ENCODE peak calls at places on chromosomes 5 and 9, in ten cellular contexts. One of them, this sample, is unnamed.

GRCh38 chr5:125276121-125276520 is 529.7 kb upstream of the ZNF608 start:
- DNase-seq in cardiac muscle cell: no peak
- DNase-seq in GM12865: no peak
- DNase-seq in epithelial cell of proximal tubule: no peak
- DNase-seq in dorsolateral prefrontal cortex: no peak
- DNase-seq in IMR-90: no peak
- DNase-seq in AG10803: no peak
- DNase-seq in right lobe of liver: no peak
- DNase-seq in ovary: no peak
- DNase-seq in transverse colon: no peak
- DNase-seq in this sample: no peak

GRCh38 chr9:116547729-116548426 is 139.2 kb upstream of the TRIM32 start:
- DNase-seq in cardiac muscle cell: no peak
- DNase-seq in GM12865: no peak
- DNase-seq in epithelial cell of proximal tubule: no peak
- DNase-seq in dorsolateral prefrontal cortex: no peak
- DNase-seq in IMR-90: no peak
- DNase-seq in AG10803: no peak
- DNase-seq in right lobe of liver: peak; percentile 78
- DNase-seq in ovary: no peak
- DNase-seq in transverse colon: no peak
- DNase-seq in this sample: no peak

GRCh38 chr5:107542428-107542827 is 128.3 kb downstream of the EFNA5 start:
- DNase-seq in cardiac muscle cell: peak; percentile 95
- DNase-seq in GM12865: peak; percentile 81
- DNase-seq in epithelial cell of proximal tubule: peak; percentile 86
- DNase-seq in dorsolateral prefrontal cortex: no peak
- DNase-seq in IMR-90: peak; percentile 64
- DNase-seq in AG10803: peak; percentile 67
- DNase-seq in right lobe of liver: peak; percentile 59
- DNase-seq in ovary: peak; percentile 81
- DNase-seq in transverse colon: peak; percentile 44
- DNase-seq in this sample: peak; percentile 65

GRCh38 chr9:8660383-8660782 is 860.8 kb upstream of the DMAC1 start:
- DNase-seq in cardiac muscle cell: peak; percentile 57
- DNase-seq in GM12865: no peak
- DNase-seq in epithelial cell of proximal tubule: peak; percentile 70
- DNase-seq in dorsolateral prefrontal cortex: no peak
- DNase-seq in IMR-90: no peak
- DNase-seq in AG10803: no peak
- DNase-seq in right lobe of liver: peak; percentile 94
- DNase-seq in ovary: peak; percentile 62
- DNase-seq in transverse colon: peak; percentile 45
- DNase-seq in this sample: peak; percentile 89

GRCh38 chr9:110047232-110047954 is 160.6 kb downstream of the C9orf152 start:
- DNase-seq in cardiac muscle cell: no peak
- DNase-seq in GM12865: peak; percentile 55
- DNase-seq in epithelial cell of proximal tubule: no peak
- DNase-seq in dorsolateral prefrontal cortex: no peak
- DNase-seq in IMR-90: no peak
- DNase-seq in AG10803: no peak
- DNase-seq in right lobe of liver: no peak
- DNase-seq in ovary: no peak
- DNase-seq in transverse colon: no peak
- DNase-seq in this sample: no peak

GRCh38 chr9:84404095-84404686 is 63.6 kb upstream of the SLC28A3 start:
- DNase-seq in cardiac muscle cell: peak; percentile 30
- DNase-seq in GM12865: peak; percentile 27
- DNase-seq in epithelial cell of proximal tubule: no peak
- DNase-seq in dorsolateral prefrontal cortex: no peak
- DNase-seq in IMR-90: no peak
- DNase-seq in AG10803: no peak
- DNase-seq in right lobe of liver: no peak
- DNase-seq in ovary: no peak
- DNase-seq in transverse colon: no peak
- DNase-seq in this sample: no peak

GRCh38 chr9:73006986-73007385 is 54.1 kb upstream of the ALDH1A1 start:
- DNase-seq in cardiac muscle cell: no peak
- DNase-seq in GM12865: no peak
- DNase-seq in epithelial cell of proximal tubule: no peak
- DNase-seq in dorsolateral prefrontal cortex: no peak
- DNase-seq in IMR-90: no peak
- DNase-seq in AG10803: no peak
- DNase-seq in right lobe of liver: no peak
- DNase-seq in ovary: no peak
- DNase-seq in transverse colon: no peak
- DNase-seq in this sample: no peak

GRCh38 chr5:44332360-44332971 is 56.8 kb downstream of the FGF10 start:
- DNase-seq in cardiac muscle cell: peak; percentile 67
- DNase-seq in GM12865: peak; percentile 36
- DNase-seq in epithelial cell of proximal tubule: peak; percentile 6
- DNase-seq in dorsolateral prefrontal cortex: no peak
- DNase-seq in IMR-90: peak; percentile 52
- DNase-seq in AG10803: peak; percentile 56
- DNase-seq in right lobe of liver: no peak
- DNase-seq in ovary: no peak
- DNase-seq in transverse colon: no peak
- DNase-seq in this sample: peak; percentile 23

GRCh38 chr9:7844283-7844682 is 44.7 kb upstream of the DMAC1 start:
- DNase-seq in cardiac muscle cell: peak; percentile 15
- DNase-seq in GM12865: peak; percentile 23
- DNase-seq in epithelial cell of proximal tubule: peak; percentile 19
- DNase-seq in dorsolateral prefrontal cortex: no peak
- DNase-seq in IMR-90: peak; percentile 7
- DNase-seq in AG10803: no peak
- DNase-seq in right lobe of liver: no peak
- DNase-seq in ovary: no peak
- DNase-seq in transverse colon: no peak
- DNase-seq in this sample: peak; percentile 19

GRCh38 chr5:31213676-31214638 is 20.5 kb downstream of the CDH6 start:
- DNase-seq in cardiac muscle cell: no peak
- DNase-seq in GM12865: no peak
- DNase-seq in epithelial cell of proximal tubule: no peak
- DNase-seq in dorsolateral prefrontal cortex: no peak
- DNase-seq in IMR-90: no peak
- DNase-seq in AG10803: no peak
- DNase-seq in right lobe of liver: no peak
- DNase-seq in ovary: no peak
- DNase-seq in transverse colon: no peak
- DNase-seq in this sample: no peak

GRCh38 chr5:159359408-159359807 is 29.1 kb upstream of the IL12B start:
- DNase-seq in cardiac muscle cell: no peak
- DNase-seq in GM12865: no peak
- DNase-seq in epithelial cell of proximal tubule: no peak
- DNase-seq in dorsolateral prefrontal cortex: no peak
- DNase-seq in IMR-90: no peak
- DNase-seq in AG10803: no peak
- DNase-seq in right lobe of liver: no peak
- DNase-seq in ovary: no peak
- DNase-seq in transverse colon: no peak
- DNase-seq in this sample: no peak

GRCh38 chr5:127406326-127407121 is 110.9 kb upstream of the PRRC1 start:
- DNase-seq in cardiac muscle cell: no peak
- DNase-seq in GM12865: no peak
- DNase-seq in epithelial cell of proximal tubule: no peak
- DNase-seq in dorsolateral prefrontal cortex: no peak
- DNase-seq in IMR-90: no peak
- DNase-seq in AG10803: no peak
- DNase-seq in right lobe of liver: no peak
- DNase-seq in ovary: no peak
- DNase-seq in transverse colon: no peak
- DNase-seq in this sample: no peak

GRCh38 chr9:129284607-129285291 is 106.7 kb upstream of the IER5L start:
- DNase-seq in cardiac muscle cell: no peak
- DNase-seq in GM12865: no peak
- DNase-seq in epithelial cell of proximal tubule: no peak
- DNase-seq in dorsolateral prefrontal cortex: no peak
- DNase-seq in IMR-90: no peak
- DNase-seq in AG10803: no peak
- DNase-seq in right lobe of liver: peak; percentile 37
- DNase-seq in ovary: peak; percentile 14
- DNase-seq in transverse colon: no peak
- DNase-seq in this sample: no peak

GRCh38 chr9:90300901-90301688 is 341.5 kb downstream of the DIRAS2 start:
- DNase-seq in cardiac muscle cell: peak; percentile 85
- DNase-seq in GM12865: no peak
- DNase-seq in epithelial cell of proximal tubule: peak; percentile 66
- DNase-seq in dorsolateral prefrontal cortex: peak; percentile 36
- DNase-seq in IMR-90: peak; percentile 91
- DNase-seq in AG10803: peak; percentile 94
- DNase-seq in right lobe of liver: no peak
- DNase-seq in ovary: no peak
- DNase-seq in transverse colon: peak; percentile 63
- DNase-seq in this sample: peak; percentile 60

GRCh38 chr5:157100140-157100679 is 8.6 kb downstream of the HAVCR2 start:
- DNase-seq in cardiac muscle cell: peak; percentile 33
- DNase-seq in GM12865: no peak
- DNase-seq in epithelial cell of proximal tubule: no peak
- DNase-seq in dorsolateral prefrontal cortex: no peak
- DNase-seq in IMR-90: peak; percentile 61
- DNase-seq in AG10803: peak; percentile 61
- DNase-seq in right lobe of liver: no peak
- DNase-seq in ovary: no peak
- DNase-seq in transverse colon: no peak
- DNase-seq in this sample: no peak

DNA sequence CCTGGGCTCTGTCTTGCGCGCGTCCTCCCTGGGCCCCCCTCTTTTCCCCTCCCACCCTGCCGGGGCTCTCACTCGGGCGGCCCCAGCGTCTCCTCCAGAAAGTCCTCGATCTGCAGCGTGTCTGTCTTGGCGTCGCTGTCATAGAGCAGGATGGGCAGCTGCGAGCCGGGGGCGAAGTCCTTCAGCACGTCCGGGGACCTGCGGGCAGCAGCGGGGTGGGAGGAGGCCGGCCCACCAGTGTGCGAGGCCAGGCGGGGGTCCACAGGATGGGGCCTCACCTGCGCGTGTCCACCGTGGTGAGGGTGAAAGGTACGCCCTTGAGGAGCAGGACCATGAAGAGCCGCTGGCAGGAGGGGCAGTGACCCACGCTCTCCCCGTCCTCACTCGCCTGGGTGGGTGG is 998 bp downstream of the CLIC3 start:
- DNase-seq in cardiac muscle cell: no peak
- DNase-seq in GM12865: no peak
- DNase-seq in epithelial cell of proximal tubule: no peak
- DNase-seq in dorsolateral prefrontal cortex: no peak
- DNase-seq in IMR-90: no peak
- DNase-seq in AG10803: no peak
- DNase-seq in right lobe of liver: no peak
- DNase-seq in ovary: no peak
- DNase-seq in transverse colon: no peak
- DNase-seq in this sample: no peak
- H3K4me3 ChIP-seq in cardiac muscle cell: no peak overlapping the region
- H3K4me3 ChIP-seq in GM12865: no peak overlapping the region
- H3K4me3 ChIP-seq in epithelial cell of proximal tubule: no peak overlapping the region
- H3K4me3 ChIP-seq in dorsolateral prefrontal cortex: no peak overlapping the region
- H3K4me3 ChIP-seq in IMR-90: no peak overlapping the region
- H3K4me3 ChIP-seq in AG10803: no peak overlapping the region
- H3K4me3 ChIP-seq in right lobe of liver: no peak overlapping the region
- H3K4me3 ChIP-seq in ovary: no peak overlapping the region
- H3K4me3 ChIP-seq in transverse colon: no peak overlapping the region
- H3K4me3 ChIP-seq in this sample: no peak overlapping the region

DNA sequence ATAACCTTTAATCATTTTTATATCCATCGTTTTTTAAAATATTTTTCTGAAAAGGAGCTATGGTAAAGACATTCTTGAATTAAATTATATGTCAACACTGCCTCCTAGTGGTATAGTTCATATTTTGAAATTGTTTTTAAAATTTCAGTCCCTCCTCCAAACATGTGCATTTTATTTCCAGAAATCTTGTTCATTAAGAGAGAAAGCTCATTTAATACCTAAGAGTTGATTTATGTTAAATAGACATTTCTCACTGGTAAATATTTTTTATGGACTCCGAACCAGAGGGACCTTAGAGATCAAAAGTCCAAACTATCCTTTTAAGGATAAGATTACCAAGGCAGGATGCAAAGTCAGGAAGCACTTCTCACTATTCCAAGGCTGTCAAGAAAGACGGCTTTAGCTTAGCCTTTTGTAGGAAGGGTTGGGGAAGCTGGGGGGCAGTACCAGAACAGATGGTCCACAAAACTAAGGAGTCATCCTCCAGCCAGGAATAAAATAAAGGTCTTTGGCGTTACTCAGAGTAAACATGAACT is 21.6 kb downstream of the BHMT start:
- DNase-seq in cardiac muscle cell: peak; percentile 68
- DNase-seq in GM12865: peak; percentile 49
- DNase-seq in epithelial cell of proximal tubule: no peak
- DNase-seq in dorsolateral prefrontal cortex: peak; percentile 10
- DNase-seq in IMR-90: peak; percentile 61
- DNase-seq in AG10803: peak; percentile 52
- DNase-seq in right lobe of liver: no peak
- DNase-seq in ovary: no peak
- DNase-seq in transverse colon: no peak
- DNase-seq in this sample: peak; percentile 46
- TF ChIP-seq CTCF in cardiac muscle cell: no peak
- TF ChIP-seq CTCF in GM12865: peak; percentile 16
- TF ChIP-seq CTCF in epithelial cell of proximal tubule: no peak
- TF ChIP-seq CTCF in dorsolateral prefrontal cortex: peak; percentile 64
- TF ChIP-seq CTCF in IMR-90: peak; percentile 59
- TF ChIP-seq CTCF in AG10803: peak; percentile 48
- TF ChIP-seq CTCF in right lobe of liver: peak; percentile 52
- TF ChIP-seq CTCF in ovary: peak; percentile 15
- TF ChIP-seq CTCF in transverse colon: peak; percentile 48
- TF ChIP-seq CTCF in this sample: no peak

DNA sequence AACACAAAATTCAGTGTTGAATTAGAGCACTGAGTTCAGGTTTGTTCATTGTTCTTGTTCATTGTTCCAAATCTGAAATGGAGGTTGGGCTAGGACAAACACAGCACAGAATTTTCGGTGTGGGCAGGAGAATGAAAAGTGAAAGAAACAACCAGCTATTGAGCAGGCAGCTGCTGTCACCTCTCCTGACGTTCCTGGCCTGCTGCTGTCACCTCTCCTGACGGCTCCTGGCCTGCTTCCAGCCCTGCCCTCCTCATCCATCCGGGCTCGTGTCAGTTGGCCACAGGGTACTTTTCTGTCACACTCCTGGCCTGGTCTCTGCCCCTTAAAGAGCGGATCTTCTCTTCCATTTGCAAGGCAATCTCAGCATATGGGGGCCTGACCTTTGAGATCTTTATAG is 45.2 kb upstream of the CKMT2 start:
- DNase-seq in cardiac muscle cell: no peak
- DNase-seq in GM12865: peak; percentile 30
- DNase-seq in epithelial cell of proximal tubule: no peak
- DNase-seq in dorsolateral prefrontal cortex: no peak
- DNase-seq in IMR-90: no peak
- DNase-seq in AG10803: no peak
- DNase-seq in right lobe of liver: peak; percentile 71
- DNase-seq in ovary: no peak
- DNase-seq in transverse colon: peak; percentile 16
- DNase-seq in this sample: no peak
- H3K4me3 ChIP-seq in cardiac muscle cell: no peak overlapping the region
- H3K4me3 ChIP-seq in GM12865: no peak overlapping the region
- H3K4me3 ChIP-seq in epithelial cell of proximal tubule: no peak overlapping the region
- H3K4me3 ChIP-seq in dorsolateral prefrontal cortex: no peak overlapping the region
- H3K4me3 ChIP-seq in IMR-90: no peak overlapping the region
- H3K4me3 ChIP-seq in AG10803: no peak overlapping the region
- H3K4me3 ChIP-seq in right lobe of liver: no peak overlapping the region
- H3K4me3 ChIP-seq in ovary: no peak overlapping the region
- H3K4me3 ChIP-seq in transverse colon: no peak overlapping the region
- H3K4me3 ChIP-seq in this sample: no peak overlapping the region

GRCh38 chr5:26518065-26518464 is 520.3 kb downstream of the CDH9 start:
- DNase-seq in cardiac muscle cell: no peak
- DNase-seq in GM12865: no peak
- DNase-seq in epithelial cell of proximal tubule: no peak
- DNase-seq in dorsolateral prefrontal cortex: no peak
- DNase-seq in IMR-90: no peak
- DNase-seq in AG10803: no peak
- DNase-seq in right lobe of liver: no peak
- DNase-seq in ovary: no peak
- DNase-seq in transverse colon: no peak
- DNase-seq in this sample: no peak

GRCh38 chr5:26519245-26519644 is 519.1 kb downstream of the CDH9 start:
- DNase-seq in cardiac muscle cell: no peak
- DNase-seq in GM12865: no peak
- DNase-seq in epithelial cell of proximal tubule: no peak
- DNase-seq in dorsolateral prefrontal cortex: no peak
- DNase-seq in IMR-90: no peak
- DNase-seq in AG10803: no peak
- DNase-seq in right lobe of liver: no peak
- DNase-seq in ovary: no peak
- DNase-seq in transverse colon: no peak
- DNase-seq in this sample: no peak
- TF ChIP-seq CTCF in cardiac muscle cell: no peak
- TF ChIP-seq CTCF in GM12865: no peak
- TF ChIP-seq CTCF in epithelial cell of proximal tubule: no peak
- TF ChIP-seq CTCF in dorsolateral prefrontal cortex: no peak
- TF ChIP-seq CTCF in IMR-90: no peak
- TF ChIP-seq CTCF in AG10803: no peak
- TF ChIP-seq CTCF in right lobe of liver: no peak
- TF ChIP-seq CTCF in ovary: no peak
- TF ChIP-seq CTCF in transverse colon: no peak
- TF ChIP-seq CTCF in this sample: no peak

This sample was measured in astrocyte of the cerebellum.